ENCODE peak calls at places on chromosomes 5 and 9, in four cellular contexts. One of them, this sample, is unnamed.
A peak's percentile ranks its signal among the peaks of the same experiment; 100 is the strongest.

GRCh38 chr9:131475111-131475955 is 27.4 kb upstream of the POMT1 start:
- DNase-seq in vagina: no peak
- DNase-seq in CD8-positive, alpha-beta memory T cell: no peak
- DNase-seq in A673: no peak
- DNase-seq in this sample: no peak

GRCh38 chr9:13718539-13718938 is 439.0 kb upstream of the MPDZ start:
- DNase-seq in vagina: no peak
- DNase-seq in CD8-positive, alpha-beta memory T cell: no peak
- DNase-seq in A673: no peak
- DNase-seq in this sample: no peak

GRCh38 chr5:1175801-1176472 is 25.5 kb upstream of the SLC6A19 start:
- DNase-seq in vagina: no peak
- DNase-seq in CD8-positive, alpha-beta memory T cell: no peak
- DNase-seq in A673: no peak
- DNase-seq in this sample: no peak

GRCh38 chr9:78001946-78002731 is 29.5 kb downstream of the GNAQ start:
- DNase-seq in vagina: no peak
- DNase-seq in CD8-positive, alpha-beta memory T cell: no peak
- DNase-seq in A673: no peak
- DNase-seq in this sample: no peak

GRCh38 chr9:133273819-133274218 is 1.2 kb downstream of the ABO start:
- DNase-seq in vagina: no peak
- DNase-seq in CD8-positive, alpha-beta memory T cell: no peak
- DNase-seq in A673: no peak
- DNase-seq in this sample: no peak

GRCh38 chr5:128083811-128084227 is 253 bp downstream of the SLC12A2 start:
- DNase-seq in vagina: no peak
- DNase-seq in CD8-positive, alpha-beta memory T cell: no peak
- DNase-seq in A673: no peak
- DNase-seq in this sample: no peak

GRCh38 chr5:59831341-59831989 is 62.1 kb downstream of the PDE4D start:
- DNase-seq in vagina: no peak
- DNase-seq in CD8-positive, alpha-beta memory T cell: no peak
- DNase-seq in A673: no peak
- DNase-seq in this sample: no peak

GRCh38 chr9:129406278-129407225 is 214.3 kb downstream of the C9orf50 start:
- DNase-seq in vagina: no peak
- DNase-seq in CD8-positive, alpha-beta memory T cell: no peak
- DNase-seq in A673: no peak
- DNase-seq in this sample: no peak

GRCh38 chr5:66864240-66864884 is 268.2 kb downstream of the MAST4 start:
- DNase-seq in vagina: no peak
- DNase-seq in CD8-positive, alpha-beta memory T cell: no peak
- DNase-seq in A673: peak; percentile 51
- DNase-seq in this sample: peak; percentile 37

GRCh38 chr9:7967851-7968250 is 168.3 kb upstream of the DMAC1 start:
- DNase-seq in vagina: no peak
- DNase-seq in CD8-positive, alpha-beta memory T cell: no peak
- DNase-seq in A673: no peak
- DNase-seq in this sample: peak; percentile 5

GRCh38 chr9:7968642-7969041 is 169.1 kb upstream of the DMAC1 start:
- DNase-seq in vagina: no peak
- DNase-seq in CD8-positive, alpha-beta memory T cell: no peak
- DNase-seq in A673: no peak
- DNase-seq in this sample: no peak

GRCh38 chr9:7967093-7967827 is 167.7 kb upstream of the DMAC1 start:
- DNase-seq in vagina: no peak
- DNase-seq in CD8-positive, alpha-beta memory T cell: no peak
- DNase-seq in A673: no peak
- DNase-seq in this sample: no peak

GRCh38 chr9:7973123-7973522 is 173.5 kb upstream of the DMAC1 start:
- DNase-seq in vagina: no peak
- DNase-seq in CD8-positive, alpha-beta memory T cell: no peak
- DNase-seq in A673: no peak
- DNase-seq in this sample: no peak

DNA sequence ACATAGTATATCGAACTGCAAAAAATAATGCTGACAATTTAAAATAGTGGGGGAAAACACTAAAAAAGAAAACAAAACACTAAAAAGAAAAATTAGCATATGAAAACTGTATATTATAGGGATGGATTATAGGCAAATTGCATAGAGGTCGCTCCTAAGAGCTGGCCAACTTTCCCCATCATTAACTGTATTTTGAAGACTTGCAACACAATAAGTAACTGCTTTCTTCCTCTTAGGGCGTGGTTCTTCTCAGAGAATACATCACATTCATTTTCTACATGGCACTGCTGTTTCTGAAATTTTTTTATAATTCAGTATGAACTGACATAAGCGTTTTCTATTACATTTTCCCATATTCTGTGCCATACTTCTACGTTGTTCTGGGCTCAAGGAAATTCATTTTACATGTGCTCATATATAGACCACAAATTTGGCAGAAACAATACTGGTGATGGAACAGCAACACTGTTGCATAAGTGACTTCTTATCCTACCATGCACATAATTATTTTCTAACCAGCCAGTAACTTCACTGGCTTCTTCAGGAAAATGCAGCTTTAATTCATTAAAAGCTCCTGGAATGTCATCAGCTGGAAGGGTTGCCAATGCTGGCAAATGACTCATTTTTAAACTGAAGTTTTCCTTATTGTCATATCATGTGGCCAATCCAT is 171.2 kb upstream of the DMAC1 start:
- DNase-seq in vagina: no peak
- DNase-seq in CD8-positive, alpha-beta memory T cell: no peak
- DNase-seq in A673: no peak
- DNase-seq in this sample: no peak
- H3K4me1 ChIP-seq in vagina: no peaks in the 10 kb centered on the region
- H3K4me1 ChIP-seq in CD8-positive, alpha-beta memory T cell: peaks cover 32% of the 10 kb centered on the region
- H3K4me1 ChIP-seq in A673: no peaks in the 10 kb centered on the region
- H3K4me1 ChIP-seq in this sample: peaks cover 2% of the 10 kb centered on the region

GRCh38 chr9:136539427-136540412 is 6.1 kb downstream of the NOTCH1 start:
- DNase-seq in vagina: peak; percentile 99
- DNase-seq in CD8-positive, alpha-beta memory T cell: peak; percentile 81
- DNase-seq in A673: no peak
- DNase-seq in this sample: no peak

GRCh38 chr9:136537411-136537810 is 8.4 kb downstream of the NOTCH1 start:
- DNase-seq in vagina: no peak
- DNase-seq in CD8-positive, alpha-beta memory T cell: no peak
- DNase-seq in A673: no peak
- DNase-seq in this sample: no peak

GRCh38 chr9:136536721-136537241 is 9.1 kb downstream of the NOTCH1 start:
- DNase-seq in vagina: no peak
- DNase-seq in CD8-positive, alpha-beta memory T cell: no peak
- DNase-seq in A673: no peak
- DNase-seq in this sample: no peak

GRCh38 chr9:136537896-136538598 is 7.8 kb downstream of the NOTCH1 start:
- DNase-seq in vagina: no peak
- DNase-seq in CD8-positive, alpha-beta memory T cell: no peak
- DNase-seq in A673: no peak
- DNase-seq in this sample: no peak

DNA sequence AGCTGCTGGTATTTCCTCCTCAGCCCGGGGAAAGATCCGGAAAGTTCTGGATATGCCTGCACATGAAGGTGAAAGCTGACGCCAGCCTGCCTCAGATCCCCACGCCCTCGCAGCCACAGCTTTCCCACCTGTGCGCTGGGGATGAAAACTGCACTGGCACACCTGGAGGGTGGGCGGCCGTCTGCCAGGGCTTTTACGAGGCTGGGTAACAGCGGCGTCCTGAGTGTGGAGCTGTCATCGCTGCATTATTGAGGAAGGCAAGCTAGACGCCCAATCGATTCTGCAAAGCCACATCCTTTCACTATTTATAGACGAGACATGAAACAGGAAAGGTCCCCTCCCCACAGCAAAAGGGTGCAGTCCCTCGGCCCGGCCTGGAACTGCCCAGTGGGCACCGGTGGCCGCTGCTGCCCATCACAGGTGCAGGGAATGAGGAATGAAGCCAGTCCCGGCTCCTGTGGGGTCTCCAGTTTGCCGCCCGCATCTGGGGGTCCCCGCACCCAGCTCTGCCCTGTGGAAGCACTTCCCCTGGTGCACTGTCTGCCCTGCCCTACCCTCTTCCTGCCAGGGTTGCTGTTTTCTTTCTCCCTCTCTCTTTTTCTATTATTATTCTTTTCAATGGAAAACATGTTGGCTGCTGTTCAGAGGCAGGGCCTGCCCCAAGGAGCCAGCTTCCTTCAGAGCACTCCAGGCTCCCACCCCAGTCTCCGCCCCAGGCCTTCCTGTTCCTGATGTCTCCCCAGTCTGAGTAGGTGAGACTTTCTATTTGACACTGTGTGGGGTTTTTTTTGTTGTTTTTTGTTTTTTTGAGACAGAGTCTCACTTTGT is 7.0 kb downstream of the NOTCH1 start:
- DNase-seq in vagina: no peak
- DNase-seq in CD8-positive, alpha-beta memory T cell: peak; percentile 57
- DNase-seq in A673: no peak
- DNase-seq in this sample: no peak
- H3K4me1 ChIP-seq in vagina: peaks cover 94% of the 10 kb centered on the region
- H3K4me1 ChIP-seq in CD8-positive, alpha-beta memory T cell: peaks cover 75% of the 10 kb centered on the region
- H3K4me1 ChIP-seq in A673: peaks cover 18% of the 10 kb centered on the region
- H3K4me1 ChIP-seq in this sample: peaks cover 4% of the 10 kb centered on the region

GRCh38 chr5:146101646-146102045 is 3.7 kb downstream of the PLAC8L1 start:
- DNase-seq in vagina: no peak
- DNase-seq in CD8-positive, alpha-beta memory T cell: no peak
- DNase-seq in A673: no peak
- DNase-seq in this sample: peak; percentile 7

GRCh38 chr5:146103594-146103993 is 1.8 kb downstream of the PLAC8L1 start:
- DNase-seq in vagina: no peak
- DNase-seq in CD8-positive, alpha-beta memory T cell: no peak
- DNase-seq in A673: no peak
- DNase-seq in this sample: no peak

DNA sequence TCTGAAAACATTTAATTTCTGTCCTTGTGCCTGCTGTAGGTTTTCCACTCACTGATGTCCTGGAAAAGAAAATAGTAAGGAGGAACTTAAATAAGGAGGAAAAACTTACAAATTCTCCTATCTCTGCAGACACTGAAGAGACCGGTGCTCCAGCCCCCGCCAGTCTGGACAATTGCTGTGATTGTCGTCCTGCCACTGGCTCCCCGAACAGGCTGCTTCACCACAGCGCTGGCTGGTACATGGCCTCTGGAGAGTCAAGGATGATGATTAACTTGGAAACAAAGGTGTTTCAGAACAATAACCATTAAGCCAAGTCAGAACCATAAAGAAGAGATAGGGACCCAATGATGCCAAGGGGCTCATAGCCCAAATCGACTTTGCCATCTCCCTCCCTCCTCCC is 7.3 kb downstream of the PLAC8L1 start:
- DNase-seq in vagina: no peak
- DNase-seq in CD8-positive, alpha-beta memory T cell: no peak
- DNase-seq in A673: no peak
- DNase-seq in this sample: no peak
- H3K4me1 ChIP-seq in vagina: no peaks in the 10 kb centered on the region
- H3K4me1 ChIP-seq in CD8-positive, alpha-beta memory T cell: no peaks in the 10 kb centered on the region
- H3K4me1 ChIP-seq in A673: no peaks in the 10 kb centered on the region
- H3K4me1 ChIP-seq in this sample: peaks cover 1% of the 10 kb centered on the region

GRCh38 chr9:2155966-2156365 is 140.8 kb downstream of the SMARCA2 start:
- DNase-seq in vagina: no peak
- DNase-seq in CD8-positive, alpha-beta memory T cell: no peak
- DNase-seq in A673: no peak
- DNase-seq in this sample: no peak

GRCh38 chr9:2159521-2160417 is 144.6 kb downstream of the SMARCA2 start:
- DNase-seq in vagina: no peak
- DNase-seq in CD8-positive, alpha-beta memory T cell: no peak
- DNase-seq in A673: peak; percentile 59
- DNase-seq in this sample: no peak

GRCh38 chr9:2157277-2158105 is 142.3 kb downstream of the SMARCA2 start:
- DNase-seq in vagina: no peak
- DNase-seq in CD8-positive, alpha-beta memory T cell: no peak
- DNase-seq in A673: peak; percentile 76
- DNase-seq in this sample: no peak

GRCh38 chr9:2158729-2159128 is 143.6 kb downstream of the SMARCA2 start:
- DNase-seq in vagina: no peak
- DNase-seq in CD8-positive, alpha-beta memory T cell: no peak
- DNase-seq in A673: peak; percentile 21
- DNase-seq in this sample: no peak

DNA sequence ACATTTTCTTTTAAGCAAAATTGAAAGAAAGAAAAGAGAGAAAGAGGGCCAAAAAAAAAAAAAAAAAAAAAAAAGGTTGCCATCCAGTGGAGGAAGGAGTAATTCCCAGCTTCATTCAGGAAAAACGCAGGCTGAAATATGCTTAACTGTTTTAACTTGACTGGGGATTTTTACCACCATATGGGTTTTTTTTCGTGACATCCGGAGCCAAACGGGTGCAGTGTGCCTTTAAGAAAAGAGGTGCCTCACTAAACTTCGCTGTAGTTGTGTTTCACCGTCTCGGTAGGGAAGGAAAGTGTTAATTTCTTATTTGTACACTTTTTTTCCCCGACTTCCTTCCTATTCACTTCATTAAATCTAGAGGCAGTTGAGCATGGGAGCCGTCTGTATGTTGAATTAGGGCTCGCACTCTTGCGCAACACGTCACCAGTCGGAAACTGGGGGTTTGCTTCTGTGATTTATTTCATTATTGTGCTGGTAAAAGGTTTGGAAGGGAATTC is 143.0 kb downstream of the SMARCA2 start:
- DNase-seq in vagina: no peak
- DNase-seq in CD8-positive, alpha-beta memory T cell: peak; percentile 13
- DNase-seq in A673: peak; percentile 96
- DNase-seq in this sample: no peak
- H3K4me1 ChIP-seq in vagina: peaks cover 52% of the 10 kb centered on the region
- H3K4me1 ChIP-seq in CD8-positive, alpha-beta memory T cell: peaks cover 27% of the 10 kb centered on the region
- H3K4me1 ChIP-seq in A673: peaks cover 35% of the 10 kb centered on the region
- H3K4me1 ChIP-seq in this sample: peaks cover 6% of the 10 kb centered on the region

GRCh38 chr5:38257236-38258036 is 923 bp upstream of the EGFLAM start:
- DNase-seq in vagina: no peak
- DNase-seq in CD8-positive, alpha-beta memory T cell: no peak
- DNase-seq in A673: no peak
- DNase-seq in this sample: no peak
- H3K4me1 ChIP-seq in vagina: peaks cover 19% of the 10 kb centered on the region
- H3K4me1 ChIP-seq in CD8-positive, alpha-beta memory T cell: no peaks in the 10 kb centered on the region
- H3K4me1 ChIP-seq in A673: peaks cover 15% of the 10 kb centered on the region
- H3K4me1 ChIP-seq in this sample: peaks cover 4% of the 10 kb centered on the region

DNA sequence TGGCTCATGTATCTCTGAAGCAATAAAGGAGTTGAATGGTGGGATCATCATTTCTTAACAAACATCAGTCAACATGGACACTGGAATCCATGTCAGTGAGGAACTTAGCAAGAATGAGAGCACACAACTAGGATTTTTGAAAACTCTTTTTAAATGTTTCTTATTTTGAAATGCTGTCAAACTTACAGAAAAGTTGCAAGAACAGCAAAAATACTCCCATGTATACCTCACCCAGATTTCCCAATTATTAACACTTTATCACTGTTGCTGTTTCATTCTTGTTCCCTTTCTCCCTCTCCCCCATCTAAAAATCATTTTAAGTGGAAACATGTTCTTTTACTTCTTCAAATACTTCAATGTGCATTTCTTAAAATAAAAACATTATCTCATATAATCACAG is 65.5 kb downstream of the RORB start:
- DNase-seq in vagina: no peak
- DNase-seq in CD8-positive, alpha-beta memory T cell: no peak
- DNase-seq in A673: no peak
- DNase-seq in this sample: no peak
- H3K4me1 ChIP-seq in vagina: no peaks in the 10 kb centered on the region
- H3K4me1 ChIP-seq in CD8-positive, alpha-beta memory T cell: no peaks in the 10 kb centered on the region
- H3K4me1 ChIP-seq in A673: no peaks in the 10 kb centered on the region
- H3K4me1 ChIP-seq in this sample: no peaks in the 10 kb centered on the region